ENCODE peak calls at places on chromosome 21, in seven cellular contexts. O is OCI-LY7; R is IMR-90; Z is CD8-positive, alpha-beta T cell; C is A549; F is fibroblast of lung; W is neural progenitor cell. H is an unnamed sample.

GRCh38 chr21:39869141-39869818 is 2.0 kb downstream of the PCP4 start:
- DNase-seq in O (no peak), R (no peak), Z (no peak), C (no peak), F (no peak), W (no peak), H (no peak)

GRCh38 chr21:20040768-20041167 is 957.4 kb upstream of the NCAM2 start:
- DNase-seq in O (no peak), R (no peak), Z (no peak), C (no peak), F (no peak), W (no peak), H (no peak)

GRCh38 chr21:31354122-31354521 is 10.1 kb upstream of the TIAM1 start:
- DNase-seq in O (no peak), R (no peak), Z (no peak), C (no peak), F (no peak), W (no peak), H (no peak)

GRCh38 chr21:29671728-29672127 is 268.1 kb downstream of the GRIK1 start:
- DNase-seq in O (peak; percentile 49), R (no peak), Z (no peak), C (no peak), F (no peak), W (no peak), H (no peak)

GRCh38 chr21:40844935-40845334 is 2.0 kb downstream of the DSCAM start:
- DNase-seq in O (no peak), R (no peak), Z (no peak), C (no peak), F (no peak), W (no peak), H (no peak)

GRCh38 chr21:16534408-16535099 is 804.8 kb downstream of the USP25 start:
- DNase-seq in O (no peak), R (peak; percentile 32), Z (no peak), C (peak; percentile 70), F (peak; percentile 87), W (no peak), H (no peak)

GRCh38 chr21:39381009-39381408 is 32.1 kb upstream of the HMGN1 start:
- DNase-seq in O (no peak), R (no peak), Z (no peak), C (peak; percentile 18), F (no peak), W (no peak), H (no peak)

GRCh38 chr21:43626390-43626789 is 32.9 kb downstream of the HSF2BP start:
- DNase-seq in O (no peak), R (peak; percentile 64), Z (no peak), C (no peak), F (no peak), W (no peak), H (no peak)

GRCh38 chr21:16196521-16197208 is 466.9 kb downstream of the USP25 start:
- DNase-seq in O (no peak), R (no peak), Z (no peak), C (no peak), F (peak; percentile 36), W (no peak), H (no peak)

GRCh38 chr21:19286901-19287300 is 883.3 kb upstream of the TMPRSS15 start:
- DNase-seq in O (no peak), R (no peak), Z (no peak), C (no peak), F (no peak), W (no peak), H (no peak)

GRCh38 chr21:45363921-45364463 is 41.0 kb upstream of the COL18A1 start:
- DNase-seq in O (no peak), R (peak; percentile 99), Z (no peak), C (peak; percentile 91), F (peak; percentile 100), W (no peak), H (peak; percentile 98)

GRCh38 chr21:45618846-45619485 is 24.6 kb upstream of the PCBP3 start:
- DNase-seq in O (no peak), R (no peak), Z (no peak), C (no peak), F (no peak), W (no peak), H (no peak)

GRCh38 chr21:42048870-42049577 is 22.1 kb upstream of the UMODL1 start:
- DNase-seq in O (no peak), R (no peak), Z (no peak), C (no peak), F (no peak), W (no peak), H (no peak)
- H3K27ac ChIP-seq in O (no peak overlapping the region), R (peak overlapping the region; percentile 80), Z (no peak overlapping the region), C (no peak overlapping the region), F (peak overlapping the region; percentile 94), W (no peak overlapping the region), H (no peak overlapping the region)

GRCh38 chr21:34552324-34553198 is 40.6 kb upstream of the KCNE1 start:
- DNase-seq in O (no peak), R (no peak), Z (no peak), C (no peak), F (peak; percentile 62), W (no peak), H (no peak)
- H3K4me3 ChIP-seq in O (no peak overlapping the region), R (peak overlapping the region; percentile 29), Z (no peak overlapping the region), C (no peak overlapping the region), F (peak overlapping the region; percentile 23), W (no peak overlapping the region), H (peak overlapping the region; percentile 21)

GRCh38 chr21:37642493-37642892 is 273.8 kb downstream of the KCNJ6 start:
- DNase-seq in O (peak; percentile 55), R (no peak), Z (no peak), C (peak; percentile 37), F (no peak), W (peak; percentile 78), H (no peak)
- TF ChIP-seq CTCF in O (peak; percentile 76), R (no peak), Z (peak; percentile 22), C (peak; percentile 18), F (no peak), W (peak; percentile 69), H (peak; percentile 11)

GRCh38 chr21:37339527-37339889 is 27.1 kb upstream of the DYRK1A start:
- DNase-seq in O (no peak), R (no peak), Z (no peak), C (no peak), F (peak; percentile 6), W (no peak), H (no peak)
- H3K27ac ChIP-seq in O (no peak overlapping the region), R (peak overlapping the region; percentile 76), Z (no peak overlapping the region), C (peak overlapping the region; percentile 81), F (peak overlapping the region; percentile 81), W (no peak overlapping the region), H (peak overlapping the region; percentile 85)

GRCh38 chr21:42527489-42528158 is 14.0 kb downstream of the SLC37A1 start:
- DNase-seq in O (peak; percentile 78), R (no peak), Z (no peak), C (no peak), F (no peak), W (no peak), H (no peak)
- H3K4me3 ChIP-seq in O (peak overlapping the region; percentile 59), R (no peak overlapping the region), Z (peak overlapping the region; percentile 36), C (no peak overlapping the region), F (no peak overlapping the region), W (no peak overlapping the region), H (no peak overlapping the region)

DNA sequence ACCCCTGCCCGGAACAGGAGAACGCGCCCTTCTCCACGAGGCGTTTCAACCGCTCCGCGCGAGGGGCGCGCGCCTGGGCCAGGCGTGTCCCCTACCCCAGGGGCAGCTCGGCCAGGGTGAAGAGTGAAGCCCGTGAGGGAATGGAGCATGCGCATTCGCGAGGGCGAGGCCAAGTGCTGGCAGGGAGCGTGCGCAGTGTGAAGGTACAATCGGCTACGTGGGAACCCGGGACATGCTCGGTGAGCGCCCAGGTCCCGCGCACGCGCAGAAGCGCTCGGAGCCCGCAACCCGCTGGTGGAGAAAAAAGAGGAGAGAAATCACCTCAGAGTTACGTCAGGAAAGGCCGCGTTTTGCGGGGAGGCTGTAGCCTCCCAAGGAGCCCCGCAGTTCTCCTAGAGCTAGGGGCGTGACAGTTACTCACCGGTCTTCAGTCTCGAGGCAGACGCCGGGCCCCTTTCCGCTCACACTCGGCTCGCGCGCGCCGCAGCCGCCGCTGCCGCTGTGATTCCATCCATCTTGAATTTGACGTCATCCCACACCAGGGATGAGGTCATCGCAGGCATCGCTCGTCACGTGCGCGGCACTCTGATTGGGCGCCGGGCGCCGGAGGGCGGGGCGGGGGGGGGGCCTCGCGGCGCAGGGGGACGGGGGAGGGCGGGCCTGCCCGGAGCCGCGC is at the start of gene ZBTB21:
- DNase-seq in O (peak; percentile 98), R (peak; percentile 97), Z (peak; percentile 95), C (peak; percentile 96), F (peak; percentile 98), W (peak; percentile 99), H (peak; percentile 96)
- TF ChIP-seq CTCF in O (no peak), R (no peak), Z (no peak), C (no peak), F (no peak), W (no peak), H (no peak)

DNA sequence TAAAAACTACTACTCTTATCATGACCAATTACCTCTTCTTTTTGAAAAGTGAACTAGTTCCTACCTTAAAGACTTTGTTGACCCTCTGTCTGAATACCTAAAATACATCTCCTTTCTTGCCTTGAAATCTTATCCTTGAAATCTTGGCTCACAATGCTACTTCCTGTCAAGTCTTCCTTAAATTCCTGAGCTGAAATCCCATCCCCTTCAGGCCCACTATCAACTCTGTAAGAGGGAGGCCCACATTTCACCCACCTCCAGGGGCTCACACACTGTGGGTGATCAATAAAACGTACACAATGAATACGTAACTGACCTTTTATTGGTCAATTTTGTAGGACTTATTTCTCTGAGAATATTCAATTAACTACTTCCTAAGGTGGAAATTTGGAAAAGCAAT is 88.0 kb downstream of the APP start:
- DNase-seq in O (no peak), R (no peak), Z (no peak), C (no peak), F (no peak), W (peak; percentile 28), H (no peak)
- H3K27ac ChIP-seq in O (no peak overlapping the region), R (no peak overlapping the region), Z (no peak overlapping the region), C (no peak overlapping the region), F (no peak overlapping the region), W (peak overlapping the region; percentile 47), H (no peak overlapping the region)

DNA sequence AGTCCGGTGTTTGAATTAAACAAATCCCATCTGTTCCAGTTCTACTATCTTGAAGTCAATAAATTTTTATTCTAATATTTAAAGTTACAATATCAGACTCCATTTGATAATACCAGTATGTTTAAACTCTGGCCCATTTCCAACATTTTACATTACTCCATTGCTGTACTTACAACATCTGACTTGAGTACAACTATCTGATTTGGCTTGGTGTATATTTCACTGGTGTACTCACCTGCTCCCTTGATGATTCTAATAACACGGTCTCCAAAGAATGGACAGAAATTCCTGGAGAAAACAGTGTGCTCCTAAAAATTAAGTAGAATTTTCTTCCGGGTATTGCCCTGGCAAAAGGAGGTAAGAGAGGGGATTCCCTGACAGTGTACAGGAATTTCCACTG is 680.5 kb upstream of the ADAMTS5 start:
- DNase-seq in O (no peak), R (no peak), Z (no peak), C (no peak), F (peak; percentile 15), W (no peak), H (no peak)
- H3K4me3 ChIP-seq in O (no peak overlapping the region), R (no peak overlapping the region), Z (no peak overlapping the region), C (no peak overlapping the region), F (no peak overlapping the region), W (no peak overlapping the region), H (no peak overlapping the region)

GRCh38 chr21:34034369-34035014 is 38.9 kb upstream of the MRPS6 start:
- DNase-seq in O (no peak), R (no peak), Z (no peak), C (no peak), F (no peak), W (peak; percentile 23), H (no peak)
- TF ChIP-seq CTCF in O (no peak), R (no peak), Z (no peak), C (no peak), F (no peak), W (peak; percentile 7), H (peak; percentile 38)